ENCODE peak calls at places on chromosomes 3 and 15, in four cellular contexts. S is AG08396, Z is ELR, L is T-cell. D is an unnamed sample.

GRCh38 chr3:189119947-189120346 is 51.8 kb upstream of the TPRG1 start:
- DNase-seq in S (no peak), Z (no peak), L (no peak), D (no peak)

GRCh38 chr3:48423883-48424695 is 5.8 kb downstream of the PLXNB1 start:
- DNase-seq in S (no peak), Z (no peak), L (no peak), D (no peak)

GRCh38 chr3:154799801-154800200 is 280.3 kb upstream of the MME start:
- DNase-seq in S (no peak), Z (peak), L (no peak), D (no peak)

GRCh38 chr3:180253283-180253682 is 216.5 kb upstream of the PEX5L start:
- DNase-seq in S (no peak), Z (peak), L (no peak), D (no peak)

GRCh38 chr3:53196575-53197407 is 35.8 kb downstream of the PRKCD start:
- DNase-seq in S (no peak), Z (peak), L (peak), D (no peak)

GRCh38 chr15:98177950-98178848 is 217.7 kb downstream of the ARRDC4 start:
- DNase-seq in S (peak), Z (peak), L (no peak), D (no peak)

GRCh38 chr3:126846316-126846715 is 136.6 kb upstream of the PLXNA1 start:
- DNase-seq in S (no peak), Z (no peak), L (no peak), D (no peak)

GRCh38 chr15:40267670-40268069 is 15.2 kb downstream of the ANKRD63 start:
- DNase-seq in S (no peak), Z (no peak), L (no peak), D (no peak)

GRCh38 chr3:184716652-184717607 is 5.1 kb upstream of the MAGEF1 start:
- DNase-seq in S (peak), Z (peak), L (no peak), D (no peak)

GRCh38 chr3:54882114-54882833 is 45.6 kb downstream of the LRTM1 start:
- DNase-seq in S (peak), Z (peak), L (no peak), D (no peak)